ENCODE peak calls at places on chromosome 16, in five cellular contexts. H is mesenchymal stem cell, T is H9, S is H1, V is neuronal stem cell. D is an unnamed sample. For H3K4me1, the result is how much of the 10 kb centered on the place peaks cover.

GRCh38 chr16:88744520-88744835 is 38.2 kb downstream of the CTU2 start:
- DNase-seq in S (no peak), V (no peak), T (no peak), H (no peak), D (no peak)

GRCh38 chr16:4927661-4928060 is 9.3 kb downstream of the PPL start:
- DNase-seq in T (no peak), V (no peak), S (no peak), H (no peak), D (no peak)

GRCh38 chr16:12345349-12345748 is 368.8 kb downstream of the SNX29 start:
- DNase-seq in V (no peak), H (no peak), T (no peak), S (no peak), D (no peak)

GRCh38 chr16:4699030-4699556 is 5.7 kb downstream of the NUDT16L1 start:
- DNase-seq in V (no peak), H (no peak), S (no peak), T (no peak), D (no peak)

GRCh38 chr16:14071576-14072271 is 605 bp downstream of the MRTFB start:
- DNase-seq in H (peak), V (peak), S (no peak), T (peak), D (peak)

GRCh38 chr16:71540-72341 is 690 bp downstream of the RHBDF1 start:
- DNase-seq in S (no peak), T (peak), V (peak), H (peak), D (peak)

GRCh38 chr16:53872248-53873221 is 168.6 kb downstream of the FTO start:
- DNase-seq in H (peak), S (no peak), V (no peak), T (no peak), D (no peak)

GRCh38 chr16:12092347-12092882 is 115.9 kb downstream of the SNX29 start:
- DNase-seq in H (peak), V (no peak), T (no peak), S (no peak), D (no peak)

GRCh38 chr16:11327277-11328171 is 17.7 kb upstream of the RMI2 start:
- DNase-seq in S (no peak), H (no peak), T (peak), V (no peak), D (no peak)

GRCh38 chr16:31508706-31509523 is 724 bp upstream of the RUSF1 start:
- DNase-seq in V (no peak), S (no peak), T (no peak), H (no peak), D (no peak)

GRCh38 chr16:20866792-20867191 is 33.4 kb downstream of the DCUN1D3 start:
- DNase-seq in H (no peak), S (no peak), V (no peak), T (no peak), D (no peak)
- H3K4me1 ChIP-seq in H (under half), S (under half), V (under half), T (under half), D (under half)

DNA sequence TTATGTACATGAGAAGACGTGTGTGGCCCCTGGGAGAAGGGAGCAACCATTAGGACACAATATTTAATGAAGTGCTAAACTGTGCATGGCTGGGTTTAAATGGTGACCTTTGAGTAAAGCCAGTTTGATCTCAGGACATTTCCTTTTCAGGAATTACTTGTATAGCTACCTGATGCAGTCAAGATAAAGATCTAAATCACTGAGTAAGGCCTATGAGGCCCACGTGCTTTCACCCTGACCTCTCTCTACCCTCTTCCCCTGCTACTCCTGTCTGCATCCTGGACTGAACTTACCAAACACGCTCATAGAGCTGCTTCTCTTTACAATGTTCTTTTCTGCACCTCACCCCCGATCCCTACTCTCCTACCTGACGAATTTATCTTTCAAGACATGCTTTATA is 98.9 kb downstream of the GRIN2A start:
- DNase-seq in T (no peak), V (no peak), S (no peak), H (no peak), D (no peak)
- H2BK12ac ChIP-seq in T (no peak), V (no peak), S (no peak), H (no peak), D (no peak)

GRCh38 chr16:24975428-24975889 is 39.7 kb downstream of the ARHGAP17 start:
- DNase-seq in T (no peak), H (peak), V (no peak), S (no peak), D (peak)
- H3K4ac ChIP-seq in T (no peak), H (no peak), V (no peak), S (no peak), D (no peak)

GRCh38 chr16:9103546-9103945 is 12.1 kb downstream of the HAPSTR1 start:
- DNase-seq in S (no peak), V (no peak), T (no peak), H (no peak), D (no peak)

GRCh38 chr16:9105189-9105588 is 13.7 kb downstream of the HAPSTR1 start:
- DNase-seq in V (no peak), S (no peak), H (peak), T (no peak), D (no peak)

GRCh38 chr16:9102943-9103342 is 11.5 kb downstream of the HAPSTR1 start:
- DNase-seq in T (no peak), H (no peak), V (no peak), S (no peak), D (no peak)

GRCh38 chr16:9109255-9109654 is 17.8 kb downstream of the HAPSTR1 start:
- DNase-seq in T (no peak), V (no peak), S (no peak), H (no peak), D (no peak)

DNA sequence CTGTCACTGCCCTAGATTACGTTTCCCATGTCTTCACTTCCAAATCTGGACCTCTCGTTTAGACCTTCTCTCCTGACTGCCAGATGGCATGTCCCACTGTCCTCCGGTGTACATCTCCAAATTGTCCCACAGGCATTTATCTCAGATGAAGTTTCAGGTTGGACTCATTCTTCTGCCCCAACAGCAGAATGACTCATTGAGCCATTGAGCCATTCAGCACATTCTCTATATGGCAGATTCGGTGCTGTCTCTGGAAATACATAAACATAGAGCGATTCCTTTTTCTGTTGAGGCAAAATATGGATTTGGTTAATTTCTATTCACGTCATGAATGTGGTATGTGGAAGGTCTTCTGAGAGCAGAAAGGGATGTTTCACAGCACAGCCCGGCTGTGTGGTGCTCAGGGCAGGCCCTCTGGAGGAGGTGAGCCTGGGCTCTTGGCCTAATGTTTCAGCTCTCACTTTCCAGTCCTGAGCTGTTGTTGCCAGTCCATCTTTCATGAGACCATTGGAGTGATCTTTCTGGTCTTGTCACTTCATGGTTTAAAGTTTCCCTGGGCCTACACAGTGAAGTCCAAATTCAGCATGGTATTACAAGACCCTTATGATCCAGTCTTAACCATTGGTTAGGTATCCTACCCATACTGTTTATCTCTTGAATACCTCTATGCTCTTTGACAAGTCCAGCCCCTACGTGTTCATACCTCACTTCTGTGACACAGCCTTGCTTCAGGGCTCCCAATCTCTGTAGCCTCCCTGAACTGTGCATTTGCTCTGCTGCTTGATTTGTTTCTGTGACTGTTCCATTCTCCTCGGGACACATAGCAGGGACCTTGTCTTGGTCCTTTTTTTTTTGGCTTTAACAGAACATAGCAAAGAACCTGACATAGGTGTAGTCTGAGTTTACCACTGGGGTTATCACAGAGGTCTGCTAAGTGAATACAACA is 15.9 kb downstream of the HAPSTR1 start:
- DNase-seq in V (no peak), H (no peak), T (no peak), S (no peak), D (peak)
- H3K4me1 ChIP-seq in V (under half), H (under half), T (under half), S (under half), D (under half)

GRCh38 chr16:69293401-69293800 is 17.7 kb upstream of the VPS4A start:
- DNase-seq in T (no peak), V (no peak), S (no peak), H (no peak), D (no peak)
- H2BK12ac ChIP-seq in T (no peak), V (no peak), S (no peak), H (no peak), D (no peak)